ENCODE peak calls at places on chromosomes 12 and 14, in six cellular contexts. One of them, this sample, is unnamed.

GRCh38 chr12:45914090-45914489 is 76.3 kb downstream of the SCAF11 start:
- DNase-seq in T-helper 1 cell: no peak
- DNase-seq in fibroblast of mammary gland: peak
- DNase-seq in A549: no peak
- DNase-seq in NCI-H774: no peak
- DNase-seq in LoVo: no peak
- DNase-seq in this sample: peak

GRCh38 chr12:131242741-131243496 is 289.2 kb downstream of the ADGRD1 start:
- DNase-seq in T-helper 1 cell: no peak
- DNase-seq in fibroblast of mammary gland: peak
- DNase-seq in A549: peak
- DNase-seq in NCI-H774: no peak
- DNase-seq in LoVo: no peak
- DNase-seq in this sample: no peak

GRCh38 chr14:74763803-74764531 is 851 bp downstream of the YLPM1 start:
- DNase-seq in T-helper 1 cell: no peak
- DNase-seq in fibroblast of mammary gland: peak
- DNase-seq in A549: no peak
- DNase-seq in NCI-H774: no peak
- DNase-seq in LoVo: peak
- DNase-seq in this sample: no peak

GRCh38 chr12:13173537-13173936 is 23.0 kb upstream of the EMP1 start:
- DNase-seq in T-helper 1 cell: no peak
- DNase-seq in fibroblast of mammary gland: peak
- DNase-seq in A549: no peak
- DNase-seq in NCI-H774: no peak
- DNase-seq in LoVo: no peak
- DNase-seq in this sample: no peak

GRCh38 chr12:53735556-53735955 is 8.3 kb upstream of the CALCOCO1 start:
- DNase-seq in T-helper 1 cell: no peak
- DNase-seq in fibroblast of mammary gland: no peak
- DNase-seq in A549: no peak
- DNase-seq in NCI-H774: no peak
- DNase-seq in LoVo: no peak
- DNase-seq in this sample: no peak

GRCh38 chr12:63906876-63907275 is 62.4 kb downstream of the SRGAP1 start:
- DNase-seq in T-helper 1 cell: no peak
- DNase-seq in fibroblast of mammary gland: no peak
- DNase-seq in A549: no peak
- DNase-seq in NCI-H774: no peak
- DNase-seq in LoVo: no peak
- DNase-seq in this sample: no peak

GRCh38 chr12:32903763-32904162 is 7.2 kb upstream of the PKP2 start:
- DNase-seq in T-helper 1 cell: no peak
- DNase-seq in fibroblast of mammary gland: no peak
- DNase-seq in A549: no peak
- DNase-seq in NCI-H774: no peak
- DNase-seq in LoVo: no peak
- DNase-seq in this sample: no peak

GRCh38 chr12:55036326-55036725 is 16.6 kb downstream of the NEUROD4 start:
- DNase-seq in T-helper 1 cell: no peak
- DNase-seq in fibroblast of mammary gland: no peak
- DNase-seq in A549: no peak
- DNase-seq in NCI-H774: no peak
- DNase-seq in LoVo: no peak
- DNase-seq in this sample: no peak

GRCh38 chr12:49678711-49679110 is 28.5 kb downstream of the FMNL3 start:
- DNase-seq in T-helper 1 cell: no peak
- DNase-seq in fibroblast of mammary gland: no peak
- DNase-seq in A549: no peak
- DNase-seq in NCI-H774: no peak
- DNase-seq in LoVo: no peak
- DNase-seq in this sample: no peak

GRCh38 chr14:51185180-51185579 is 54.9 kb upstream of the TMX1 start:
- DNase-seq in T-helper 1 cell: no peak
- DNase-seq in fibroblast of mammary gland: no peak
- DNase-seq in A549: no peak
- DNase-seq in NCI-H774: no peak
- DNase-seq in LoVo: no peak
- DNase-seq in this sample: no peak

GRCh38 chr12:28226705-28227104 is 36.4 kb downstream of the CCDC91 start:
- DNase-seq in T-helper 1 cell: no peak
- DNase-seq in fibroblast of mammary gland: no peak
- DNase-seq in A549: no peak
- DNase-seq in NCI-H774: no peak
- DNase-seq in LoVo: no peak
- DNase-seq in this sample: no peak

GRCh38 chr12:51744235-51744634 is 104.3 kb downstream of the FIGNL2 start:
- DNase-seq in T-helper 1 cell: no peak
- DNase-seq in fibroblast of mammary gland: peak
- DNase-seq in A549: no peak
- DNase-seq in NCI-H774: no peak
- DNase-seq in LoVo: no peak
- DNase-seq in this sample: no peak

GRCh38 chr14:26281280-26281998 is 316.4 kb downstream of the NOVA1 start:
- DNase-seq in T-helper 1 cell: no peak
- DNase-seq in fibroblast of mammary gland: peak
- DNase-seq in A549: peak
- DNase-seq in NCI-H774: peak
- DNase-seq in LoVo: peak
- DNase-seq in this sample: no peak

GRCh38 chr12:82596484-82596883 is 90.2 kb upstream of the TMTC2 start:
- DNase-seq in T-helper 1 cell: no peak
- DNase-seq in fibroblast of mammary gland: no peak
- DNase-seq in A549: no peak
- DNase-seq in NCI-H774: peak
- DNase-seq in LoVo: no peak
- DNase-seq in this sample: no peak

GRCh38 chr12:103769240-103769945 is 71.6 kb downstream of the NT5DC3 start:
- DNase-seq in T-helper 1 cell: no peak
- DNase-seq in fibroblast of mammary gland: no peak
- DNase-seq in A549: no peak
- DNase-seq in NCI-H774: no peak
- DNase-seq in LoVo: no peak
- DNase-seq in this sample: no peak

GRCh38 chr12:110109037-110109836 is 14.9 kb upstream of the IFT81 start:
- DNase-seq in T-helper 1 cell: no peak
- DNase-seq in fibroblast of mammary gland: peak
- DNase-seq in A549: peak
- DNase-seq in NCI-H774: peak
- DNase-seq in LoVo: no peak
- DNase-seq in this sample: no peak

GRCh38 chr12:57479376-57480115 is at the start of gene ARHGAP9:
- DNase-seq in T-helper 1 cell: peak
- DNase-seq in fibroblast of mammary gland: no peak
- DNase-seq in A549: no peak
- DNase-seq in NCI-H774: no peak
- DNase-seq in LoVo: no peak
- DNase-seq in this sample: no peak

GRCh38 chr12:111311011-111311410 is 57.9 kb downstream of the PHETA1 start:
- DNase-seq in T-helper 1 cell: no peak
- DNase-seq in fibroblast of mammary gland: no peak
- DNase-seq in A549: no peak
- DNase-seq in NCI-H774: no peak
- DNase-seq in LoVo: no peak
- DNase-seq in this sample: no peak

GRCh38 chr14:105147701-105148603 is 20.6 kb downstream of the JAG2 start:
- DNase-seq in T-helper 1 cell: no peak
- DNase-seq in fibroblast of mammary gland: no peak
- DNase-seq in A549: no peak
- DNase-seq in NCI-H774: no peak
- DNase-seq in LoVo: no peak
- DNase-seq in this sample: no peak

GRCh38 chr12:66744956-66745383 is 66.1 kb upstream of the GRIP1 start:
- DNase-seq in T-helper 1 cell: no peak
- DNase-seq in fibroblast of mammary gland: no peak
- DNase-seq in A549: no peak
- DNase-seq in NCI-H774: no peak
- DNase-seq in LoVo: no peak
- DNase-seq in this sample: no peak

GRCh38 chr12:93573552-93574223 is 1.2 kb downstream of the SOCS2 start:
- DNase-seq in T-helper 1 cell: no peak
- DNase-seq in fibroblast of mammary gland: peak
- DNase-seq in A549: no peak
- DNase-seq in NCI-H774: no peak
- DNase-seq in LoVo: no peak
- DNase-seq in this sample: no peak

GRCh38 chr12:78887008-78887407 is 22.4 kb downstream of the SYT1 start:
- DNase-seq in T-helper 1 cell: no peak
- DNase-seq in fibroblast of mammary gland: peak
- DNase-seq in A549: peak
- DNase-seq in NCI-H774: no peak
- DNase-seq in LoVo: peak
- DNase-seq in this sample: peak

GRCh38 chr14:45251912-45252311 is 1.1 kb downstream of the MIS18BP1 start:
- DNase-seq in T-helper 1 cell: no peak
- DNase-seq in fibroblast of mammary gland: peak
- DNase-seq in A549: no peak
- DNase-seq in NCI-H774: no peak
- DNase-seq in LoVo: peak
- DNase-seq in this sample: no peak

GRCh38 chr14:50099335-50099734 is 17.0 kb downstream of the VCPKMT start:
- DNase-seq in T-helper 1 cell: no peak
- DNase-seq in fibroblast of mammary gland: peak
- DNase-seq in A549: no peak
- DNase-seq in NCI-H774: no peak
- DNase-seq in LoVo: peak
- DNase-seq in this sample: no peak